ENCODE peak calls at places on chromosomes 1 and 21, in five cellular contexts. W is bronchial epithelial cell; A is activated naive CD4-positive, alpha-beta T cell; X is GM23248; E is iPS DF 19.7. U is an unnamed sample.

GRCh38 chr1:54850737-54851136 is 36.3 kb downstream of the DHCR24 start:
- DNase-seq in W (peak), A (no peak), X (peak), E (no peak), U (peak)

GRCh38 chr1:43546388-43547100 is 15.9 kb downstream of the PTPRF start:
- DNase-seq in W (no peak), A (no peak), X (no peak), E (no peak), U (no peak)

GRCh38 chr21:43020771-43021170 is 46.4 kb downstream of the PKNOX1 start:
- DNase-seq in W (no peak), A (no peak), X (no peak), E (no peak), U (peak)

GRCh38 chr1:109770331-109771095 is 6.8 kb upstream of the EPS8L3 start:
- DNase-seq in W (no peak), A (no peak), X (no peak), E (no peak), U (peak)

GRCh38 chr1:5991784-5992033 is 516 bp downstream of the NPHP4 start:
- DNase-seq in W (no peak), A (no peak), X (no peak), E (no peak), U (no peak)

GRCh38 chr1:6512245-6512907 is 20.9 kb upstream of the PLEKHG5 start:
- DNase-seq in W (no peak), A (no peak), X (no peak), E (no peak), U (no peak)

GRCh38 chr1:58047265-58047858 is 499.2 kb downstream of the OMA1 start:
- DNase-seq in W (no peak), A (no peak), X (peak), E (no peak), U (no peak)

GRCh38 chr1:232978827-232979226 is 28.4 kb downstream of the NTPCR start:
- DNase-seq in W (no peak), A (no peak), X (no peak), E (no peak), U (no peak)

GRCh38 chr1:205480349-205481278 is 23.9 kb upstream of the CDK18 start:
- DNase-seq in W (no peak), A (no peak), X (no peak), E (no peak), U (no peak)

GRCh38 chr1:173301507-173301906 is 94.4 kb upstream of the TNFSF4 start:
- DNase-seq in W (peak), A (no peak), X (peak), E (no peak), U (no peak)

GRCh38 chr1:29171089-29171488 is 10.6 kb downstream of the SRSF4 start:
- DNase-seq in W (no peak), A (no peak), X (peak), E (no peak), U (no peak)

GRCh38 chr1:195745170-195746009 is 862.9 kb downstream of the KCNT2 start:
- DNase-seq in W (peak), A (no peak), X (peak), E (no peak), U (no peak)

U was measured in posterior vena cava.